ENCODE peak calls at places on chromosomes 16 and 17, in six cellular contexts. X, S, Q, B, M and L are unnamed samples.

GRCh38 chr16:84546669-84547538 is 42.4 kb upstream of the MEAK7 start:
- DNase-seq in Q (no peak), S (no peak), B (no peak), X (no peak), M (no peak), L (no peak)

GRCh38 chr16:60392380-60392779 is 1643.9 kb downstream of the CDH8 start:
- DNase-seq in S (no peak), X (no peak), M (no peak), B (no peak), Q (no peak), L (no peak)

GRCh38 chr16:88747588-88748301 is 37.3 kb downstream of the PIEZO1 start:
- DNase-seq in M (no peak), B (peak; percentile 66), Q (peak; percentile 85), X (peak; percentile 91), S (no peak), L (peak; percentile 68)

GRCh38 chr17:81553616-81554181 is 1.5 kb upstream of the FAAP100 start:
- DNase-seq in Q (no peak), S (peak; percentile 83), M (peak; percentile 63), X (peak; percentile 85), B (no peak), L (peak; percentile 33)

GRCh38 chr16:86534779-86535605 is 20.0 kb downstream of the MTHFSD start:
- DNase-seq in X (no peak), B (no peak), M (no peak), Q (no peak), S (no peak), L (no peak)

GRCh38 chr17:9729034-9729650 is 62.2 kb downstream of the DHRS7C start:
- DNase-seq in M (no peak), S (peak; percentile 63), Q (peak; percentile 47), X (peak; percentile 83), B (peak; percentile 47), L (no peak)

GRCh38 chr16:6777624-6778023 is 555.0 kb upstream of the RBFOX1 start:
- DNase-seq in S (no peak), B (no peak), Q (no peak), M (no peak), X (no peak), L (no peak)

GRCh38 chr16:89822188-89823086 is 5.8 kb upstream of the SPIRE2 start:
- DNase-seq in Q (no peak), B (peak; percentile 99), X (no peak), M (no peak), S (no peak), L (peak; percentile 54)

GRCh38 chr16:77599793-77600415 is 122.4 kb upstream of the NUDT7 start:
- DNase-seq in S (peak; percentile 30), B (peak; percentile 41), Q (peak; percentile 25), X (peak; percentile 54), M (no peak), L (peak; percentile 11)

GRCh38 chr17:40175928-40176327 is 1.3 kb upstream of the RAPGEFL1 start:
- DNase-seq in M (no peak), B (no peak), X (no peak), Q (no peak), S (no peak), L (no peak)

GRCh38 chr16:57308041-57308440 is 23.6 kb upstream of the PLLP start:
- DNase-seq in B (no peak), Q (no peak), S (no peak), X (no peak), M (no peak), L (no peak)

GRCh38 chr16:17304124-17304813 is 166.5 kb downstream of the XYLT1 start:
- DNase-seq in M (no peak), X (no peak), B (no peak), Q (no peak), S (no peak), L (peak; percentile 35)

GRCh38 chr16:17607075-17607509 is 136.3 kb upstream of the XYLT1 start:
- DNase-seq in B (no peak), Q (no peak), X (no peak), M (no peak), S (peak; percentile 47), L (no peak)

GRCh38 chr16:71338193-71338592 is 20.3 kb upstream of the CALB2 start:
- DNase-seq in B (peak; percentile 78), S (no peak), X (no peak), Q (no peak), M (no peak), L (no peak)

GRCh38 chr17:27086526-27086925 is 207.4 kb upstream of the WSB1 start:
- DNase-seq in B (no peak), Q (no peak), X (no peak), M (no peak), S (no peak), L (no peak)

GRCh38 chr16:84141143-84141670 is 3.8 kb downstream of the HSDL1 start:
- DNase-seq in B (peak; percentile 69), X (peak; percentile 38), Q (no peak), M (no peak), S (no peak), L (no peak)

GRCh38 chr17:79988163-79988971 is 47.3 kb downstream of the TBC1D16 start:
- DNase-seq in S (no peak), M (peak; percentile 87), X (peak; percentile 65), B (peak; percentile 99), Q (no peak), L (peak; percentile 61)

GRCh38 chr17:3552916-3553315 is 4.7 kb downstream of the TRPV3 start:
- DNase-seq in Q (no peak), B (no peak), X (no peak), M (no peak), S (no peak), L (no peak)

GRCh38 chr17:15892679-15893332 is 52.1 kb upstream of the ADORA2B start:
- DNase-seq in S (no peak), M (no peak), B (peak; percentile 40), Q (no peak), X (no peak), L (no peak)
- TF ChIP-seq EP300 in S (no peak), M (no peak), B (no peak), Q (no peak), X (no peak), L (no peak)

DNA sequence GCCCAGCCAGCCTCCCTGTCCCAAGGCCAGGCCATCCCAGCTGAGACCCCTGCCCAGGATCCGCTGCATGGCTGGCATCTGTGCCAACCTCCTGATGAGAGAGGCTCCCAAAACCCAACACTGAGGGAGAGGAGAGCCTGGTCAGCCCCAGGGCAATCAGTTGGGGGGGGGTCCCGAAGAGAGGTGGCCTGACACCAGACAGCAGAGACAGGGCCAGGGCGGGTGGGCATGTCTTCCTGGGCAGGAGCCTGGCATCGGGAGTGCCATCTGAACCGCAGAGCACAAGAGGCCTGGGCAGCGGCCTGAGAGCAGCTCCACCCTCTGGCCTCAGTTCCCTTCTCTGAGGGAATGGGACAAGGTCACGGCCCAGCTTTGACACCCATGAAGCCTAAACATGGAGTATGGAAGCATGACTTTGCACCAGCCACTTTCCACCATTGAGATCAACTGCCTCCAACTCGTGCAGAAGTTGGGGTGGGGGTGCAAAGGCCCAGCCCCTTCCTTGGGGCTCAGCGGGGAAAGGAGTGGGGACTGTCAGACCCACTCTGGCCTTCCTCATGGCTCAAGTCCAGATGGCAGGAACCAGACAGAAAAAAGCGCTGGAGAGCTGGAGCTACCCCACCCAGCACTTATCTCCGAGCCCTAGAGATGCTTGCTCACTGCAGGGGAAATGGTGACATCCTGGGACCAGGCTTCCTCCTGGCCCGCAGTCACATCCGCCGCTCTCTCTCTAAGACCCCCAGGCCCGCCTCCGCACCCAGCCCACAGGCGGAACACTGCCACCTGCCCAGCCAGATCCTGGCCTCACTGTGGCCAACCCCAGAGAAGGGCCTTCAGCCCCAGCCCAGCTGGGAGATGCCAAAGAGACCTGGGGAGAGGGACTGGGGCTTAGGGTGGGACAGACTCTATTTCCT is 9.7 kb downstream of the RHBDF2 start:
- DNase-seq in B (no peak), M (no peak), S (no peak), Q (peak; percentile 32), X (no peak), L (peak; percentile 32)
- H3K4me1 ChIP-seq in B (peaks cover 58% of the 10 kb centered on the region), M (peaks cover 9% of the 10 kb centered on the region), S (peaks cover 6% of the 10 kb centered on the region), Q (peaks cover 40% of the 10 kb centered on the region), X (peaks cover 19% of the 10 kb centered on the region), L (peaks cover 48% of the 10 kb centered on the region)

DNA sequence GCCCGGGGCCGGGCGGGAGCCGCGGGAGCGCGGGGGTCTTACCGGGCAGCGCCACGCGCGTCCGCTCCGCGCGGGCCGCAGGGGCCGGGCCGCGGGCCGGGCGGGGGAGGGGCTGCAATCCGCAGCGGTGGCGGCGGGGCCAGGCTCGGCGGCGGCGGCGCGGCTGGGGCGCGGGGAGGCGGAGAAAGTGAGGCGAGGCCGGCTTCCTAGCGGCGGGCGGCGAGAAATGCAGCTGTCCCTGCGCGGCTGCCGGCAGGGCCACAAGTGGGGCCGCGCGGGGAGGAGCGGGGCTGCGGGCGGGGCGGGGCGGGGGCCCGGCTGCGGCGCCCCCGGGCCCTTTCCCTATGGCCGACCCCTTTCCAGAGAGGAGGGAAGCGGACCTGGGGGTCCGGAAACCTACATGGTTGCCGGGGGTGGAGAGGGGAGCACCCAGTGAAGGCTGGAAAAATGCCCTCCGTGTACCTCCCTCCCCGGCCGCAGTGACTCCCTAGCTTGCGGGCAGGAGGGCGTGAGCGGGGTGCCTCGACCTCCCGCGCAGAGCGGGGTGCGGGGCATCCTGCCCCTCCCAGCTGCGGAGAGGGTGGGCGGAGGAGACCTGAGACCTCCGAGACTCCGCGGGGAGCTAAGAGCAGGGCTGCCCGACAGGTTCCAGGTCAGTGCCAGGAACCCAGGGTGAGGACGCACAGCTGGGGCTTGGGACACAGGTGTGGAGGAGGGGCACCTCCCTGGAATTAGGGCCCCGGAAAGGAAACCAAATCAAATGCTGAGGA is at the start of gene CUEDC1:
- DNase-seq in Q (peak; percentile 81), M (peak; percentile 73), B (no peak), S (peak; percentile 98), X (peak; percentile 76), L (peak; percentile 82)
- TF ChIP-seq EP300 in Q (no peak), M (no peak), B (no peak), S (peak; percentile 43), X (no peak), L (no peak)

GRCh38 chr16:2884041-2884451 is 1.0 kb downstream of the FLYWCH2 start:
- DNase-seq in S (peak; percentile 20), B (no peak), X (no peak), M (no peak), Q (no peak), L (no peak)
- H3K4me1 ChIP-seq in S (no peaks in the 10 kb centered on the region), B (peaks cover 9% of the 10 kb centered on the region), X (peaks cover 5% of the 10 kb centered on the region), M (peaks cover 4% of the 10 kb centered on the region), Q (peaks cover 26% of the 10 kb centered on the region), L (peaks cover 5% of the 10 kb centered on the region)

DNA sequence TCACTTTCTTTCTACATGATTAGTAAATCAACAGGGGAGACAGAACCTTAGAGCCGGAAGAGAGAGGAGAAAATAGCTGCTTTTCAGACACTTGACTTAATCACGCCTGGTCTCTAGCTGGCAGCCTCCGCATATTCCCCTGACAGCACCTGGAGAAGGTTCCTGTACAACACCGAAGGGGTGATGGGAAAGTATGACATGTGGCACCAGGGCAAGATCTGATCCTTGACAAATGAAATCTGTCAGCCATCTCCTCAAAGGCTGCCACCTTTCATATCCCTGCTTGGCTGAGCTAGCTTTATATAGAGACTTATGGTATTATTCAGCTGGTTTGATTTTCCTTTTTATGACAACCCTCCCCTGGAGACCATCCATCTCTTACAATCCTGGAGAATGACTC is 1205.2 kb upstream of the CDH8 start:
- DNase-seq in S (no peak), X (no peak), B (no peak), M (no peak), Q (no peak), L (no peak)
- TF ChIP-seq EP300 in S (no peak), X (no peak), B (no peak), M (no peak), Q (no peak), L (no peak)

DNA sequence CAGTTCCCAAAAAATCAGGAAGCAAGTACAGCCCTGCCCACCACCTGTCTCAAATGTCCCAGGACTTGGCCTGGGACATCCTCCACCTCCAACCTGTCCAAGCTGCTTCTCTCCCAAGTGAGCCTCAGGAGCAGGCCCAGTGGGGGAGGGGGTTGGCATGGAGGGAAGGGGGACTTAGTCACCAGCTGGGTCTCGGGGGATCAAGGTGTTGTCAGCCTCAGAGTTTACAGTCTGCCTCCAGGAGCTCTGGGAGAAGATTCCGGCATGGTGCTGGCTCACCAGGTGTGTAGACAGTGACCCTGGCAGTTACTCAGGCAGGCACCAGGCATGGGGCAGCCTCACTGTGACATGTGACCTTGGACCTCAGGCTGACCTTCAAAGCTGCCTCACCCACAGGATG is 19.7 kb downstream of the ZNF423 start:
- DNase-seq in B (no peak), X (no peak), Q (no peak), S (no peak), M (no peak), L (no peak)
- H3K4me1 ChIP-seq in B (no peaks in the 10 kb centered on the region), X (no peaks in the 10 kb centered on the region), Q (peaks cover 5% of the 10 kb centered on the region), S (no peaks in the 10 kb centered on the region), M (peaks cover 40% of the 10 kb centered on the region), L (peaks cover 63% of the 10 kb centered on the region)